ENCODE peak calls at places on chromosome 18, in five cellular contexts. M is Karpas-422; V is stimulated activated effector memory CD8-positive, alpha-beta T cell treated with anti-CD3 and anti-CD28 coated beads, Interleukin-12 subunit alpha, Interleukin-12 subunit beta, amount 100 ng/mL, for 72 hours; B is PC-3; I is NCI-H2081. S is an unnamed sample.

GRCh38 chr18:22467760-22468553 is 50.2 kb upstream of the CTAGE1 start:
- DNase-seq in M (no peak), V (no peak), B (peak), I (no peak), S (no peak)

GRCh38 chr18:28855524-28855923 is 678.6 kb upstream of the CDH2 start:
- DNase-seq in M (no peak), V (no peak), B (no peak), I (no peak), S (no peak)

GRCh38 chr18:79963658-79964329 is 649 bp upstream of the HSBP1L1 start:
- DNase-seq in M (no peak), V (no peak), B (no peak), I (no peak), S (no peak)

GRCh38 chr18:78728301-78729098 is 251.1 kb upstream of the SALL3 start:
- DNase-seq in M (no peak), V (no peak), B (no peak), I (no peak), S (no peak)

GRCh38 chr18:37179384-37179783 is 350.5 kb downstream of the KIAA1328 start:
- DNase-seq in M (no peak), V (no peak), B (no peak), I (peak), S (peak)

GRCh38 chr18:56314396-56314795 is 324.0 kb downstream of the TXNL1 start:
- DNase-seq in M (no peak), V (no peak), B (no peak), I (peak), S (peak)

GRCh38 chr18:74897971-74898657 is 300.4 kb downstream of the ZNF407 start:
- DNase-seq in M (no peak), V (no peak), B (peak), I (peak), S (no peak)

GRCh38 chr18:35141567-35142269 is 99.1 kb upstream of the ZNF397 start:
- DNase-seq in M (no peak), V (no peak), B (no peak), I (no peak), S (peak)

GRCh38 chr18:13909541-13909940 is 5.8 kb downstream of the MC2R start:
- DNase-seq in M (no peak), V (no peak), B (peak), I (no peak), S (no peak)

GRCh38 chr18:75214766-75215515 is 4.3 kb downstream of the TSHZ1 start:
- DNase-seq in M (no peak), V (no peak), B (no peak), I (peak), S (peak)

GRCh38 chr18:12391487-12392136 is 14.6 kb upstream of the AFG3L2 start:
- DNase-seq in M (peak), V (peak), B (peak), I (peak), S (peak)

GRCh38 chr18:58417752-58418151 is 211.1 kb downstream of the ALPK2 start:
- DNase-seq in M (no peak), V (no peak), B (peak), I (no peak), S (no peak)

GRCh38 chr18:21194871-21195771 is 46.9 kb upstream of the GREB1L start:
- DNase-seq in M (peak), V (no peak), B (peak), I (peak), S (peak)

GRCh38 chr18:34773961-34774754 is 64.1 kb downstream of the DTNA start:
- DNase-seq in M (no peak), V (no peak), B (peak), I (peak), S (no peak)

GRCh38 chr18:23380001-23380550 is 73.0 kb upstream of the RIOK3 start:
- DNase-seq in M (no peak), V (no peak), B (peak), I (no peak), S (peak)

GRCh38 chr18:49768051-49768391 is 45.3 kb downstream of the ACAA2 start:
- DNase-seq in M (peak), V (no peak), B (peak), I (no peak), S (peak)

GRCh38 chr18:46310258-46310657 is 206.1 kb downstream of the HAUS1 start:
- DNase-seq in M (no peak), V (no peak), B (no peak), I (no peak), S (peak)

GRCh38 chr18:63980027-63980426 is 10.1 kb downstream of the SERPINB8 start:
- DNase-seq in M (no peak), V (no peak), B (no peak), I (no peak), S (no peak)

GRCh38 chr18:48629730-48630324 is 91.0 kb downstream of the CTIF start:
- DNase-seq in M (peak), V (no peak), B (peak), I (no peak), S (no peak)

GRCh38 chr18:69838620-69839411 is 108.9 kb downstream of the CD226 start:
- DNase-seq in M (peak), V (no peak), B (peak), I (no peak), S (peak)

GRCh38 chr18:48264508-48264907 is 144.7 kb downstream of the ZBTB7C start:
- DNase-seq in M (no peak), V (no peak), B (no peak), I (no peak), S (no peak)

GRCh38 chr18:67513285-67513684 is 3.2 kb downstream of the DSEL start:
- DNase-seq in M (no peak), V (no peak), B (peak), I (no peak), S (peak)